ENCODE peak calls at places on chromosomes 11 and 22, in seven cellular contexts. J, V, Y, K, W, X and G are unnamed samples.

GRCh38 chr11:113446938-113447337 is 28.3 kb downstream of the DRD2 start:
- DNase-seq in W (peak; percentile 46), X (no peak), Y (no peak), K (peak; percentile 8), J (no peak), V (no peak), G (no peak)

GRCh38 chr22:22935546-22936157 is 48.0 kb downstream of the IGLL5 start:
- DNase-seq in Y (peak; percentile 92), J (peak; percentile 24), X (no peak), W (no peak), V (no peak), K (no peak), G (no peak)

GRCh38 chr11:19370100-19370861 is 129.5 kb upstream of the E2F8 start:
- DNase-seq in J (no peak), Y (no peak), X (peak; percentile 94), V (no peak), W (no peak), K (peak; percentile 24), G (peak; percentile 86)

GRCh38 chr11:69010964-69011623 is 2.0 kb downstream of the MRGPRF start:
- DNase-seq in J (peak; percentile 90), V (peak; percentile 87), Y (peak; percentile 74), X (peak; percentile 69), W (no peak), K (peak; percentile 90), G (peak; percentile 97)

GRCh38 chr11:35141538-35141937 is 2.6 kb downstream of the CD44 start:
- DNase-seq in K (peak; percentile 48), V (no peak), W (no peak), J (no peak), X (no peak), Y (peak; percentile 90), G (peak; percentile 86)

GRCh38 chr11:126764221-126764620 is 236.3 kb downstream of the KIRREL3 start:
- DNase-seq in V (no peak), Y (no peak), W (no peak), K (no peak), J (no peak), X (no peak), G (no peak)

GRCh38 chr22:19223617-19224016 is 45.1 kb upstream of the SLC25A1 start:
- DNase-seq in V (no peak), K (no peak), X (no peak), J (no peak), Y (no peak), W (peak; percentile 75), G (no peak)

GRCh38 chr22:20186183-20186870 is 35.5 kb upstream of the CCDC188 start:
- DNase-seq in J (peak; percentile 86), W (no peak), K (peak; percentile 33), V (no peak), X (peak; percentile 2), Y (no peak), G (no peak)

GRCh38 chr11:65290448-65291165 is 24.1 kb upstream of the CDC42EP2 start:
- DNase-seq in X (peak; percentile 100), J (no peak), K (peak; percentile 93), V (peak; percentile 83), Y (peak; percentile 87), W (peak; percentile 82), G (peak; percentile 99)

GRCh38 chr11:73178681-73179080 is 36.6 kb upstream of the FCHSD2 start:
- DNase-seq in Y (peak; percentile 63), K (no peak), J (no peak), X (no peak), W (no peak), V (no peak), G (peak; percentile 52)

GRCh38 chr11:3091846-3092602 is 34.8 kb upstream of the CARS1 start:
- DNase-seq in K (peak; percentile 80), W (no peak), V (no peak), J (peak; percentile 94), Y (peak; percentile 93), X (peak; percentile 66), G (peak; percentile 81)

GRCh38 chr11:19889531-19889930 is 176.9 kb downstream of the NAV2 start:
- DNase-seq in Y (no peak), X (no peak), W (no peak), J (no peak), V (no peak), K (peak; percentile 35), G (no peak)

GRCh38 chr11:124916370-124916710 is 2.7 kb upstream of the HEPN1 start:
- DNase-seq in K (no peak), Y (no peak), X (no peak), J (no peak), V (no peak), W (no peak), G (no peak)

GRCh38 chr11:114886644-114887259 is 208.4 kb downstream of the NXPE2 start:
- DNase-seq in X (no peak), J (no peak), V (no peak), W (no peak), K (no peak), Y (no peak), G (no peak)